ENCODE peak calls at places on chromosomes 4 and X, in seven cellular contexts. One of them, this sample, is unnamed.

GRCh38 chr4:8747896-8748575 is 123.6 kb downstream of the HMX1 start:
- DNase-seq in SK-N-SH: no peak
- DNase-seq in HCT116: no peak
- DNase-seq in GM12878: no peak
- DNase-seq in K562: no peak
- DNase-seq in HepG2: no peak
- DNase-seq in H1: no peak
- DNase-seq in this sample: no peak

GRCh38 chrX:16930392-16930791 is 16.1 kb upstream of the REPS2 start:
- DNase-seq in SK-N-SH: no peak
- DNase-seq in HCT116: no peak
- DNase-seq in GM12878: no peak
- DNase-seq in K562: no peak
- DNase-seq in HepG2: no peak
- DNase-seq in H1: no peak
- DNase-seq in this sample: no peak

GRCh38 chr4:162163892-162164759 is at the start of gene FSTL5:
- DNase-seq in SK-N-SH: peak
- DNase-seq in HCT116: no peak
- DNase-seq in GM12878: no peak
- DNase-seq in K562: no peak
- DNase-seq in HepG2: peak
- DNase-seq in H1: peak
- DNase-seq in this sample: no peak

GRCh38 chr4:176393306-176394013 is 73.7 kb downstream of the SPCS3 start:
- DNase-seq in SK-N-SH: no peak
- DNase-seq in HCT116: no peak
- DNase-seq in GM12878: no peak
- DNase-seq in K562: no peak
- DNase-seq in HepG2: no peak
- DNase-seq in H1: no peak
- DNase-seq in this sample: no peak

GRCh38 chr4:1329408-1330371 is 17.3 kb upstream of the UVSSA start:
- DNase-seq in SK-N-SH: no peak
- DNase-seq in HCT116: no peak
- DNase-seq in GM12878: no peak
- DNase-seq in K562: no peak
- DNase-seq in HepG2: no peak
- DNase-seq in H1: no peak
- DNase-seq in this sample: no peak

GRCh38 chr4:1246901-1247810 is 1.8 kb downstream of the CTBP1 start:
- DNase-seq in SK-N-SH: peak
- DNase-seq in HCT116: no peak
- DNase-seq in GM12878: no peak
- DNase-seq in K562: peak
- DNase-seq in HepG2: no peak
- DNase-seq in H1: no peak
- DNase-seq in this sample: no peak

GRCh38 chr4:140158234-140159030 is 4.4 kb upstream of the MAML3 start:
- DNase-seq in SK-N-SH: peak
- DNase-seq in HCT116: no peak
- DNase-seq in GM12878: no peak
- DNase-seq in K562: no peak
- DNase-seq in HepG2: no peak
- DNase-seq in H1: no peak
- DNase-seq in this sample: no peak

GRCh38 chr4:108172231-108172779 is 3.6 kb upstream of the LEF1 start:
- DNase-seq in SK-N-SH: peak
- DNase-seq in HCT116: no peak
- DNase-seq in GM12878: no peak
- DNase-seq in K562: no peak
- DNase-seq in HepG2: no peak
- DNase-seq in H1: no peak
- DNase-seq in this sample: no peak

GRCh38 chr4:112589207-112589606 is 47.5 kb downstream of the ZGRF1 start:
- DNase-seq in SK-N-SH: no peak
- DNase-seq in HCT116: peak
- DNase-seq in GM12878: no peak
- DNase-seq in K562: peak
- DNase-seq in HepG2: peak
- DNase-seq in H1: no peak
- DNase-seq in this sample: no peak

GRCh38 chr4:16498978-16499377 is 272.7 kb upstream of the TAPT1 start:
- DNase-seq in SK-N-SH: no peak
- DNase-seq in HCT116: no peak
- DNase-seq in GM12878: no peak
- DNase-seq in K562: no peak
- DNase-seq in HepG2: no peak
- DNase-seq in H1: no peak
- DNase-seq in this sample: no peak

GRCh38 chr4:87073570-87074470 is 139.0 kb downstream of the AFF1 start:
- DNase-seq in SK-N-SH: peak
- DNase-seq in HCT116: no peak
- DNase-seq in GM12878: peak
- DNase-seq in K562: no peak
- DNase-seq in HepG2: no peak
- DNase-seq in H1: no peak
- DNase-seq in this sample: no peak

GRCh38 chrX:138294951-138295350 is 416.6 kb downstream of the FGF13 start:
- DNase-seq in SK-N-SH: no peak
- DNase-seq in HCT116: no peak
- DNase-seq in GM12878: no peak
- DNase-seq in K562: no peak
- DNase-seq in HepG2: no peak
- DNase-seq in H1: no peak
- DNase-seq in this sample: no peak

DNA sequence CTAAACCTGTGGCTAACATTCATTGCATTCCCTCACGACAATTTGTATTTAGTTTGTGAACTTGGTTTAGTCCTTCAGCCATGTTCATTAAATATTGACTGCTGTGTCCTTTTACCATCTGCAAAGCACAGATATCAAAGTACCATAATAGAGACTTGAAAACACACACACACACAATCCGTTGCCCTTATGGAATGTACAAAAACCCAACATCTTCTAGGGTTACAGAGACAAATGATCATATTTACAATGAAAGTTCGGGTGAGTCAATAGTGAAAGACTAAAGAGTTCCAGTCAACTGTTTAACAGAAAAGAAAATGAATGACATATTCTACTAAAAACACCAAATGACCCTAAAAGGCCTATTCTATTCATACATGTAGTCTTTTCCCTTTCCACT is 50.8 kb upstream of the TXK start:
- DNase-seq in SK-N-SH: no peak
- DNase-seq in HCT116: no peak
- DNase-seq in GM12878: no peak
- DNase-seq in K562: no peak
- DNase-seq in HepG2: no peak
- DNase-seq in H1: no peak
- DNase-seq in this sample: no peak
- TF ChIP-seq SIN3A in SK-N-SH: no peak
- TF ChIP-seq SIN3A in HCT116: no peak
- TF ChIP-seq SIN3A in GM12878: no peak
- TF ChIP-seq SIN3A in K562: no peak
- TF ChIP-seq SIN3A in HepG2: no peak
- TF ChIP-seq SIN3A in H1: no peak
- TF ChIP-seq SIN3A in this sample: no peak

DNA sequence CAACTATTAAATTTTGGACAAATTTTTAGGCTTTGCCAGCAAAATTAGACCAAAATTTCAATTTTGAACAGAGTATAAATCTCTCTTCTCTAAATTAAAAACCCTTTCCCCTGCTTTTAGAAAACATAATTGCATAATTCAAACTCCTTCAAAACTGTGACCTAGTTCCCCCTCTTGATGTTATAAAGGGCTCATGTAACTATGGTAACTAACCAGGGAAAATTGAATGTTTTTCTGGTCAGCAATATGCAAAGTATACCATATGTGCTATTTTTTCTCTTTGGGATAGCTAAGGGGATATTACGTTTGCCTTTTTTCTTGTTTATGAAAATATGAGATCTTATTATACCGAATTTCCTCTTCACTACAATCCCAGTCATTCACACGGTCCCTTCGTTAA is 5.1 kb upstream of the ING2 start:
- DNase-seq in SK-N-SH: no peak
- DNase-seq in HCT116: no peak
- DNase-seq in GM12878: no peak
- DNase-seq in K562: no peak
- DNase-seq in HepG2: no peak
- DNase-seq in H1: no peak
- DNase-seq in this sample: no peak
- H3K27ac ChIP-seq in SK-N-SH: no peak
- H3K27ac ChIP-seq in HCT116: no peak
- H3K27ac ChIP-seq in GM12878: no peak
- H3K27ac ChIP-seq in K562: no peak
- H3K27ac ChIP-seq in HepG2: no peak
- H3K27ac ChIP-seq in H1: no peak
- H3K27ac ChIP-seq in this sample: no peak

DNA sequence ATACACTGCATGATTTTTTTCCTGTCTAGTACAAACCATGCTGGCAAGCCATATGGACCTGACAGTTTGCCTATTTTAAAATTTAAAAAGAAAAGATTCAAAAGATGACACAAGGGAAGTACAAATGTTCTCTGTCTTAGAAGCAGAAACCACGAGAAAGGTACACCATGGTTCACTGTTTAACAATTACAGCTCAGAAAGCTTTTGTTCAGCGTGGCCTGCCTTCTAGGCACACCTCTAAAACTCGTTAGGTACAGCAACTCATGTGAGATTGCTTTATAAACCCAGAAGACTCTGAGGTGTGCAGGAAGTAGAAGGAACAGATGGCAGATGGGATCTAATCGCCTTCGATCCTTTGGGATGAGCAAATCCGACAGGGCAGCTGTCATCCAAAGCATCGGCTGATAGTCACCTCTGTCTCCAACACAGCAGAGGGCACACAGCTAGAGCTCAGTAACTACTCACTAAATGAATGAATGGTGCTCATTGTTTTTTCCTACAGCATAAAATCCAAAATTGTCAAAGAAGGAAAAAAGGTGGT is 35.5 kb upstream of the CENPU start:
- DNase-seq in SK-N-SH: no peak
- DNase-seq in HCT116: no peak
- DNase-seq in GM12878: no peak
- DNase-seq in K562: no peak
- DNase-seq in HepG2: no peak
- DNase-seq in H1: no peak
- DNase-seq in this sample: no peak
- TF ChIP-seq SIN3A in SK-N-SH: no peak
- TF ChIP-seq SIN3A in HCT116: no peak
- TF ChIP-seq SIN3A in GM12878: no peak
- TF ChIP-seq SIN3A in K562: no peak
- TF ChIP-seq SIN3A in HepG2: no peak
- TF ChIP-seq SIN3A in H1: no peak
- TF ChIP-seq SIN3A in this sample: no peak

GRCh38 chr4:48254381-48255072 is 15.1 kb downstream of the TEC start:
- DNase-seq in SK-N-SH: no peak
- DNase-seq in HCT116: no peak
- DNase-seq in GM12878: no peak
- DNase-seq in K562: no peak
- DNase-seq in HepG2: no peak
- DNase-seq in H1: no peak
- DNase-seq in this sample: no peak
- H3K27ac ChIP-seq in SK-N-SH: no peak
- H3K27ac ChIP-seq in HCT116: no peak
- H3K27ac ChIP-seq in GM12878: no peak
- H3K27ac ChIP-seq in K562: peak
- H3K27ac ChIP-seq in HepG2: no peak
- H3K27ac ChIP-seq in H1: no peak
- H3K27ac ChIP-seq in this sample: no peak

This sample was measured in Panc1.